ENCODE peak calls at places on chromosomes 13 and 19, in seven cellular contexts. K is osteoblast, F is PC-9, C is H9, G is IMR-90, N is PC-3, X is HepG2. I is an unnamed sample.

GRCh38 chr19:409006-409514 is at the start of gene C2CD4C:
- DNase-seq in K (peak; percentile 92), F (no peak), C (peak; percentile 41), G (no peak), N (no peak), X (no peak), I (peak; percentile 16)

GRCh38 chr19:48819366-48819816 is 8.6 kb upstream of the BCAT2 start:
- DNase-seq in K (no peak), F (peak; percentile 95), C (no peak), G (peak; percentile 79), N (peak; percentile 93), X (no peak), I (no peak)

GRCh38 chr19:40013991-40014390 is 17.1 kb downstream of the ZNF546 start:
- DNase-seq in K (no peak), F (no peak), C (no peak), G (no peak), N (no peak), X (no peak), I (no peak)

GRCh38 chr19:54470276-54470887 is 2.7 kb downstream of the CDC42EP5 start:
- DNase-seq in K (peak; percentile 26), F (no peak), C (no peak), G (no peak), N (no peak), X (no peak), I (no peak)

GRCh38 chr13:33940898-33941297 is 122.9 kb downstream of the RFC3 start:
- DNase-seq in K (no peak), F (no peak), C (peak; percentile 70), G (peak; percentile 4), N (no peak), X (no peak), I (peak; percentile 12)

GRCh38 chr13:81686877-81687276 is 1346.0 kb upstream of the SPRY2 start:
- DNase-seq in K (no peak), F (no peak), C (no peak), G (no peak), N (no peak), X (no peak), I (no peak)

GRCh38 chr13:102566513-102566912 is 30.3 kb upstream of the TPP2 start:
- DNase-seq in K (no peak), F (no peak), C (no peak), G (no peak), N (no peak), X (no peak), I (no peak)

GRCh38 chr19:57096640-57097361 is 23.0 kb upstream of the USP29 start:
- DNase-seq in K (no peak), F (no peak), C (no peak), G (no peak), N (no peak), X (peak; percentile 75), I (peak; percentile 92)

GRCh38 chr13:30061217-30061616 is 210.8 kb upstream of the UBL3 start:
- DNase-seq in K (no peak), F (no peak), C (no peak), G (peak; percentile 16), N (no peak), X (no peak), I (no peak)

GRCh38 chr13:73090116-73090811 is 31.5 kb downstream of the KLF5 start:
- DNase-seq in K (peak; percentile 83), F (peak; percentile 80), C (peak; percentile 87), G (peak; percentile 91), N (peak; percentile 95), X (peak; percentile 95), I (peak; percentile 79)

GRCh38 chr19:29547361-29547960 is 21.7 kb downstream of the VSTM2B start:
- DNase-seq in K (no peak), F (no peak), C (peak; percentile 21), G (no peak), N (no peak), X (no peak), I (no peak)

GRCh38 chr19:29013325-29013724 is 199.6 kb downstream of the UQCRFS1 start:
- DNase-seq in K (no peak), F (no peak), C (peak; percentile 63), G (no peak), N (no peak), X (no peak), I (no peak)

GRCh38 chr19:35344511-35345031 is 3.1 kb upstream of the FFAR1 start:
- DNase-seq in K (no peak), F (no peak), C (peak; percentile 21), G (no peak), N (no peak), X (no peak), I (no peak)

GRCh38 chr19:35355851-35356460 is 2.3 kb upstream of the FFAR3 start:
- DNase-seq in K (no peak), F (no peak), C (no peak), G (no peak), N (no peak), X (no peak), I (no peak)

GRCh38 chr19:21877976-21878375 is 42.0 kb upstream of the ZNF43 start:
- DNase-seq in K (no peak), F (no peak), C (no peak), G (no peak), N (no peak), X (no peak), I (peak; percentile 85)

DNA sequence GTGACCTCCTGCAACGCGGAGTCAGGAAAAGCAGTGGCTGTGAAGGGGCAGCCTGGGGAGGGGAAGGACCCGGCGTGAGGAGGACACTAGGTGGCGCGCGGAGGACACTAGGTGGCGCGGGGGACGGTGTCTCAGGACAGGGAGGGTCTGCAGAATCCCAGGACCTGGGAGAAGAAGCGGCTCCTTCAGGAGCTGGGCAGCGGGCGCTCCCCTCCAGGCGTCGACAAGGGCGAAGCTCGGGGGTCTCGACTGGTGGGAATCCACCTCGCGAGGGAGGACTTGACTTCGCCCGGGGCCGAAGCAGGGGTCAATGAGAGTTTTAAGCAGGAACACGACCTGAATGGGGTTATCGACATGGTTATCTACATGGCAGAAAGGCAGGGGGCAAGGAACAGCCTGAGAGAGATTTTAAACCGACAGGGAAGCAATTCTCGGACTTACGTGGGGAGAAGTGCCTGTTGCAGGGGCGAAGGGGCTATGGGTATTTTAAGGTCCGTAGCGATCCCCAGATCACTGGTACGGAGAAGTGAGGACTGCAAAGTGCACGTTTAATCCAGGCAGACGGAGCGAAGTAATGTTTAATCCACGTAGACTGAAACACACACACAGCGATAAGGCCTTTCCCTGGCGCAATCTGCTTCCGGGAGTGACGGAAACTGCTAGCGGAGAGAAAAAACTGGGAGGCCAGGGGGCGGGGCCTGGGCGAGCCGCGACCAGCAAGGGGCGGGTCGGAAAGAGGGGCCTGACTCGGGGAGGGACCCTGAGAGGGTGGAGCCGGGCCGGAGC is at the start of gene ZNF616:
- DNase-seq in K (peak; percentile 97), F (peak; percentile 82), C (peak; percentile 96), G (peak; percentile 91), N (peak; percentile 96), X (peak; percentile 89), I (peak; percentile 93)
- H3K4me2 ChIP-seq in K (peak within 1 kb of the TSS; percentile 91), F (peak within 1 kb of the TSS; percentile 84), C (peak within 1 kb of the TSS; percentile 56), G (peak within 1 kb of the TSS; percentile 79), N (peak within 1 kb of the TSS; percentile 94), X (peak within 1 kb of the TSS; percentile 97), I (peak within 1 kb of the TSS; percentile 93)

DNA sequence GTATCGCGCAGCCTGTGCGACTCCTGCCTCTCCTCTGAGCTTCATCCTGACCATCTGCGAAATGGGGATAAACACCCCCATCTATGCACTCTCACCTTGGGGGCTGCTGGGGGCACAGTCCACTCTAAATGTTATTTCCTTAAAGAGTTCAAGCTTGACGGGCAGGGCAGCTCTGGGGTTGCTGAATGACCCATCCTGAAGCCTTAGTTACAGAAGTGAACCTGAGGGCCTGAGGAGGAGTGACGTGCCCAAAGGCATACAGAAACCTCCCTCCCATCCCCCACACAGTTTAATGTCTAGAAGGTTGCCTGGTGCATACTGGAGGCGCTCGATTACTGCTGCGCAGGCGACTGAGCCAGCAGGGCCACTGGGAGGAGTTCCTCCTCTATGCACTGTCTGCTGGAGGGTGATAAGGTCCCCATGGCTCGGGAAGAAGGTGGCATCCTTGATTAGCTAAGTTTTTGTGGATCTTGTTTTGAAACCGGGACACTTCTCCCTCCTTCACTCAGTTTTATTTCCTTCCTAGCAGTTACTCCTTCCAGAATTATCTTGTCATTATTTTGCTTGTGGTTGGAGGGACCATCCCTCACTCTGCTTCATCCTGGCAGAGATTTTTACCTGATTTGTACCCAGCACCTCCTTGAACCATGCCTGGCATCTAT is 572 bp upstream of the FKBP8 start:
- DNase-seq in K (peak; percentile 96), F (peak; percentile 77), C (peak; percentile 78), G (peak; percentile 40), N (peak; percentile 87), X (peak; percentile 23), I (peak; percentile 79)
- H3K27ac ChIP-seq in K (no peak overlapping the region), F (no peak overlapping the region), C (no peak overlapping the region), G (peak overlapping the region; percentile 70), N (no peak overlapping the region), X (no peak overlapping the region), I (peak overlapping the region; percentile 57)

GRCh38 chr19:3034194-3034844 is 5.2 kb upstream of the TLE2 start:
- DNase-seq in K (peak; percentile 49), F (no peak), C (no peak), G (peak; percentile 64), N (no peak), X (no peak), I (no peak)

GRCh38 chr19:3035542-3036118 is 6.5 kb upstream of the TLE2 start:
- DNase-seq in K (peak; percentile 100), F (peak; percentile 89), C (peak; percentile 99), G (peak; percentile 99), N (peak; percentile 97), X (peak; percentile 98), I (peak; percentile 97)

GRCh38 chr19:3034845-3035541 is 5.9 kb upstream of the TLE2 start:
- DNase-seq in K (peak; percentile 92), F (no peak), C (no peak), G (peak; percentile 35), N (no peak), X (no peak), I (no peak)

GRCh38 chr19:3031607-3031867 is 2.5 kb upstream of the TLE2 start:
- DNase-seq in K (no peak), F (no peak), C (no peak), G (no peak), N (no peak), X (no peak), I (peak; percentile 29)

DNA sequence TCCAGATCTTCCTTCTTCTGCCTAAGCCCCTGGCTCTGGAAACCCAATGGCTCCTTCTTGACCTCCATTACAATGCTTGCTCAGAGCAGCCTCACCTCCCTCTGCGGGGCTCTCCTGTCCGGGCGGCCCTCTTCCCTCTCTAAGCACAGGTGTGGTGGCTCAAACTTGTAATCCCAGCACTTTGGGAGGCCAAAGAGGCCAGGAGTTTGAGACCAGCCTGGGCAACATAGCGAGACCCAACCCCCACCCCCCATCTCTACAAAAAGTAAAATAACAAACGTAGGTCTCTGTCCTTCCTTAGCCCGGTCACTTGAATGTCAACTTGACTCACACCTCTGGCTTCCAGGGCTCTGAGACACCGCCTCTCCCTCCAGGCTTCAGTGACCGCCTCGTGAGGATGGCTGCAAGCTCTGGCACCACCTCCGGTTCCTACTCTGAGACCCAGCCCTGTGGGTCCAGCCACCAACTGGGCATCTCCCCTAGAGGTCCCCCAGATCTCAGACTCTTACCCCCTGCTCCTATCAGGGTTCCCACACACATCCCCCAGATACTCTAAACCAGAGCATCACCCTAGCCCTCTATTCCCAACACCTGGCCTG is 4.6 kb upstream of the TLE2 start:
- DNase-seq in K (peak; percentile 38), F (no peak), C (no peak), G (no peak), N (no peak), X (no peak), I (peak; percentile 58)
- H3K4me2 ChIP-seq in K (no peak overlapping the region), F (no peak overlapping the region), C (no peak overlapping the region), G (no peak overlapping the region), N (no peak overlapping the region), X (peak overlapping the region; percentile 98), I (no peak overlapping the region)

DNA sequence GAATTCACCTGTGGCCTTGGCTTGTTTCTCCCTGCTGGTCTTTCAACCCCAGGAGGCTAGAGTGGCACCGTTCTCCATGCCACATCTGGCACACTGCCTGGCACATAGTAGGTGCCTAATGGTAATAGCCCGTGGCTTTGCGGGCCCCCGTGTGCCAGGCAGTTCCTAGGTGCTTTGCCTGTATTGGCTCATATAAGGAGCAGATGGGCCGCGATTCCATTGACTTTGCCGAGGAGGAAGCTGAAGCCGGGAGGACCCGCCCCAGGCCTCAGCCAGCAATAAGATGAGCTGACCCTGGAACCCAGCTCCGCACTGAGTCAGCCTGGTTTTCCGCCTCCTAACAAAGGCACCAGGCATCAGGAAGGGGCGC is 807 bp downstream of the PGLYRP1 start:
- DNase-seq in K (no peak), F (no peak), C (no peak), G (no peak), N (no peak), X (no peak), I (no peak)
- H3K27ac ChIP-seq in K (no peak overlapping the region), F (no peak overlapping the region), C (no peak overlapping the region), G (no peak overlapping the region), N (no peak overlapping the region), X (no peak overlapping the region), I (no peak overlapping the region)